ENCODE peak calls at places on chromosomes 11 and 22, in five cellular contexts. One of them, this sample, is unnamed.
A peak's percentile ranks its signal among the peaks of the same experiment; 100 is the strongest.

GRCh38 chr11:92457250-92457649 is 232.6 kb downstream of the FAT3 start:
- DNase-seq in neural progenitor cell: no peak
- DNase-seq in EL: peak; percentile 48
- DNase-seq in GM23338: no peak
- DNase-seq in right atrium auricular region: no peak
- DNase-seq in this sample: no peak

GRCh38 chr11:8203980-8204379 is 35.2 kb upstream of the RIC3 start:
- DNase-seq in neural progenitor cell: no peak
- DNase-seq in EL: no peak
- DNase-seq in GM23338: no peak
- DNase-seq in right atrium auricular region: no peak
- DNase-seq in this sample: no peak

GRCh38 chr22:27727673-27728451 is 73.7 kb downstream of the MN1 start:
- DNase-seq in neural progenitor cell: no peak
- DNase-seq in EL: no peak
- DNase-seq in GM23338: no peak
- DNase-seq in right atrium auricular region: no peak
- DNase-seq in this sample: no peak

GRCh38 chr11:115128226-115128625 is 376.0 kb downstream of the CADM1 start:
- DNase-seq in neural progenitor cell: no peak
- DNase-seq in EL: no peak
- DNase-seq in GM23338: no peak
- DNase-seq in right atrium auricular region: no peak
- DNase-seq in this sample: no peak

GRCh38 chr22:32916025-32916424 is 114.5 kb downstream of the TIMP3 start:
- DNase-seq in neural progenitor cell: no peak
- DNase-seq in EL: peak; percentile 14
- DNase-seq in GM23338: no peak
- DNase-seq in right atrium auricular region: no peak
- DNase-seq in this sample: no peak

GRCh38 chr11:100329352-100329751 is 357.7 kb upstream of the ARHGAP42 start:
- DNase-seq in neural progenitor cell: no peak
- DNase-seq in EL: no peak
- DNase-seq in GM23338: no peak
- DNase-seq in right atrium auricular region: no peak
- DNase-seq in this sample: no peak

GRCh38 chr22:46320716-46321386 is 14.7 kb upstream of the TRMU start:
- DNase-seq in neural progenitor cell: no peak
- DNase-seq in EL: no peak
- DNase-seq in GM23338: no peak
- DNase-seq in right atrium auricular region: no peak
- DNase-seq in this sample: no peak

GRCh38 chr11:16558499-16558898 is 179.9 kb upstream of the C11orf58 start:
- DNase-seq in neural progenitor cell: no peak
- DNase-seq in EL: no peak
- DNase-seq in GM23338: no peak
- DNase-seq in right atrium auricular region: no peak
- DNase-seq in this sample: no peak

GRCh38 chr11:64859542-64860414 is 15.3 kb upstream of the CDC42BPG start:
- DNase-seq in neural progenitor cell: no peak
- DNase-seq in EL: no peak
- DNase-seq in GM23338: no peak
- DNase-seq in right atrium auricular region: no peak
- DNase-seq in this sample: no peak

GRCh38 chr11:118051136-118051610 is 25.7 kb upstream of the TMPRSS4 start:
- DNase-seq in neural progenitor cell: no peak
- DNase-seq in EL: no peak
- DNase-seq in GM23338: no peak
- DNase-seq in right atrium auricular region: no peak
- DNase-seq in this sample: peak; percentile 42

GRCh38 chr22:31179345-31179744 is 19.4 kb downstream of the RNF185 start:
- DNase-seq in neural progenitor cell: no peak
- DNase-seq in EL: peak; percentile 59
- DNase-seq in GM23338: no peak
- DNase-seq in right atrium auricular region: no peak
- DNase-seq in this sample: no peak

GRCh38 chr11:132028380-132029240 is 658.2 kb downstream of the NTM start:
- DNase-seq in neural progenitor cell: peak; percentile 36
- DNase-seq in EL: peak; percentile 49
- DNase-seq in GM23338: peak; percentile 72
- DNase-seq in right atrium auricular region: peak; percentile 74
- DNase-seq in this sample: no peak

GRCh38 chr11:45385423-45385822 is 99.3 kb upstream of the SYT13 start:
- DNase-seq in neural progenitor cell: no peak
- DNase-seq in EL: no peak
- DNase-seq in GM23338: no peak
- DNase-seq in right atrium auricular region: no peak
- DNase-seq in this sample: no peak

GRCh38 chr11:13480198-13480597 is 15.6 kb downstream of the PTH start:
- DNase-seq in neural progenitor cell: no peak
- DNase-seq in EL: no peak
- DNase-seq in GM23338: no peak
- DNase-seq in right atrium auricular region: no peak
- DNase-seq in this sample: no peak

GRCh38 chr11:57604289-57605010 is 7.0 kb downstream of the SERPING1 start:
- DNase-seq in neural progenitor cell: no peak
- DNase-seq in EL: no peak
- DNase-seq in GM23338: peak; percentile 42
- DNase-seq in right atrium auricular region: no peak
- DNase-seq in this sample: no peak

This sample was measured in type B pancreatic cell.